ENCODE peak calls at places on chromosome 14, in four cellular contexts. V is cardiac fibroblast, M is keratinocyte, H is T-helper 9 cell. U is an unnamed sample.

GRCh38 chr14:74577247-74577947 is 34.6 kb downstream of the LTBP2 start:
- DNase-seq in V (peak; percentile 79), M (no peak), H (no peak), U (peak; percentile 58)

GRCh38 chr14:51614707-51615106 is 37.0 kb upstream of the FRMD6 start:
- DNase-seq in V (no peak), M (no peak), H (no peak), U (peak; percentile 91)

GRCh38 chr14:105879867-105880561 is 353.6 kb downstream of the TMEM121 start:
- DNase-seq in V (no peak), M (no peak), H (no peak), U (no peak)

GRCh38 chr14:76773188-76773885 is 12.1 kb downstream of the VASH1 start:
- DNase-seq in V (peak; percentile 94), M (no peak), H (no peak), U (peak; percentile 87)

GRCh38 chr14:69281450-69282169 is 21.7 kb downstream of the GALNT16 start:
- DNase-seq in V (no peak), M (no peak), H (no peak), U (no peak)

GRCh38 chr14:100054553-100055075 is 10.6 kb upstream of the EVL start:
- DNase-seq in V (no peak), M (no peak), H (no peak), U (no peak)

GRCh38 chr14:30525833-30526232 is 33.1 kb upstream of the G2E3 start:
- DNase-seq in V (peak; percentile 3), M (no peak), H (no peak), U (peak; percentile 23)

GRCh38 chr14:92942136-92942535 is 19.2 kb downstream of the CHGA start:
- DNase-seq in V (no peak), M (no peak), H (no peak), U (no peak)

GRCh38 chr14:104239185-104239775 is 100.9 kb downstream of the KIF26A start:
- DNase-seq in V (no peak), M (no peak), H (no peak), U (no peak)

GRCh38 chr14:52551696-52552062 is 626 bp downstream of the TXNDC16 start:
- DNase-seq in V (peak; percentile 59), M (no peak), H (no peak), U (peak; percentile 52)

GRCh38 chr14:23577710-23578392 is 739 bp downstream of the JPH4 start:
- DNase-seq in V (no peak), M (no peak), H (no peak), U (no peak)

GRCh38 chr14:103832046-103832445 is 15.3 kb downstream of the PPP1R13B start:
- DNase-seq in V (no peak), M (no peak), H (no peak), U (no peak)

GRCh38 chr14:21192875-21193535 is 37.1 kb upstream of the OR5AU1 start:
- DNase-seq in V (no peak), M (no peak), H (no peak), U (no peak)

GRCh38 chr14:88895116-88895515 is 70.7 kb downstream of the TTC8 start:
- DNase-seq in V (peak; percentile 23), M (no peak), H (no peak), U (peak; percentile 63)

GRCh38 chr14:50335989-50336391 is 23.9 kb downstream of the DMAC2L start:
- DNase-seq in V (peak; percentile 65), M (no peak), H (no peak), U (peak; percentile 34)

GRCh38 chr14:68553326-68553725 is 239.5 kb downstream of the ZFP36L1 start:
- DNase-seq in V (peak; percentile 24), M (no peak), H (no peak), U (no peak)

GRCh38 chr14:71591929-71592328 is 340.3 kb upstream of the RGS6 start:
- DNase-seq in V (peak; percentile 52), M (peak; percentile 23), H (no peak), U (peak; percentile 94)

GRCh38 chr14:68961781-68962584 is 17.1 kb downstream of the ACTN1 start:
- DNase-seq in V (no peak), M (peak; percentile 64), H (no peak), U (peak; percentile 86)

GRCh38 chr14:51521764-51522163 is 129.9 kb upstream of the FRMD6 start:
- DNase-seq in V (peak; percentile 45), M (no peak), H (no peak), U (peak; percentile 90)

GRCh38 chr14:101442451-101442850 is 118.8 kb upstream of the DIO3 start:
- DNase-seq in V (no peak), M (no peak), H (peak; percentile 35), U (no peak)

GRCh38 chr14:103185051-103186027 is 62.1 kb downstream of the TNFAIP2 start:
- DNase-seq in V (peak; percentile 50), M (peak; percentile 40), H (no peak), U (no peak)

GRCh38 chr14:88951370-88951769 is 126.9 kb downstream of the TTC8 start:
- DNase-seq in V (no peak), M (no peak), H (no peak), U (no peak)